ENCODE peak calls at places on chromosomes 12 and 14, in seven cellular contexts. One of them, this sample, is unnamed.

GRCh38 chr12:127398026-127398715 is 868.8 kb upstream of the TMEM132C start:
- DNase-seq in GM23338: no peak
- DNase-seq in gastrocnemius medialis: no peak
- DNase-seq in prostate gland: no peak
- DNase-seq in A549: no peak
- DNase-seq in AG04450: no peak
- DNase-seq in epithelial cell of proximal tubule: no peak
- DNase-seq in this sample: no peak

GRCh38 chr14:59117754-59118153 is 70.7 kb upstream of the DAAM1 start:
- DNase-seq in GM23338: no peak
- DNase-seq in gastrocnemius medialis: no peak
- DNase-seq in prostate gland: no peak
- DNase-seq in A549: no peak
- DNase-seq in AG04450: no peak
- DNase-seq in epithelial cell of proximal tubule: no peak
- DNase-seq in this sample: no peak

GRCh38 chr14:29320261-29320660 is 553.7 kb downstream of the FOXG1 start:
- DNase-seq in GM23338: no peak
- DNase-seq in gastrocnemius medialis: no peak
- DNase-seq in prostate gland: no peak
- DNase-seq in A549: no peak
- DNase-seq in AG04450: no peak
- DNase-seq in epithelial cell of proximal tubule: no peak
- DNase-seq in this sample: no peak

GRCh38 chr14:66782853-66783252 is 274.9 kb downstream of the GPHN start:
- DNase-seq in GM23338: peak; percentile 39
- DNase-seq in gastrocnemius medialis: no peak
- DNase-seq in prostate gland: no peak
- DNase-seq in A549: no peak
- DNase-seq in AG04450: no peak
- DNase-seq in epithelial cell of proximal tubule: no peak
- DNase-seq in this sample: no peak

GRCh38 chr12:55830601-55831406 is 1.4 kb upstream of the DNAJC14 start:
- DNase-seq in GM23338: peak; percentile 72
- DNase-seq in gastrocnemius medialis: peak; percentile 51
- DNase-seq in prostate gland: peak; percentile 69
- DNase-seq in A549: peak; percentile 48
- DNase-seq in AG04450: no peak
- DNase-seq in epithelial cell of proximal tubule: no peak
- DNase-seq in this sample: no peak

GRCh38 chr12:109759076-109759420 is 45.4 kb downstream of the FAM222A start:
- DNase-seq in GM23338: no peak
- DNase-seq in gastrocnemius medialis: no peak
- DNase-seq in prostate gland: no peak
- DNase-seq in A549: no peak
- DNase-seq in AG04450: no peak
- DNase-seq in epithelial cell of proximal tubule: no peak
- DNase-seq in this sample: no peak

GRCh38 chr14:51365241-51365940 is 125.3 kb downstream of the TMX1 start:
- DNase-seq in GM23338: no peak
- DNase-seq in gastrocnemius medialis: no peak
- DNase-seq in prostate gland: no peak
- DNase-seq in A549: no peak
- DNase-seq in AG04450: no peak
- DNase-seq in epithelial cell of proximal tubule: no peak
- DNase-seq in this sample: no peak

GRCh38 chr14:104781271-104782077 is 14.1 kb downstream of the AKT1 start:
- DNase-seq in GM23338: no peak
- DNase-seq in gastrocnemius medialis: no peak
- DNase-seq in prostate gland: no peak
- DNase-seq in A549: no peak
- DNase-seq in AG04450: no peak
- DNase-seq in epithelial cell of proximal tubule: no peak
- DNase-seq in this sample: no peak

GRCh38 chr14:25086081-25086480 is 36.1 kb upstream of the STXBP6 start:
- DNase-seq in GM23338: no peak
- DNase-seq in gastrocnemius medialis: no peak
- DNase-seq in prostate gland: no peak
- DNase-seq in A549: no peak
- DNase-seq in AG04450: no peak
- DNase-seq in epithelial cell of proximal tubule: no peak
- DNase-seq in this sample: no peak

GRCh38 chr12:131356485-131356884 is 354.4 kb upstream of the SFSWAP start:
- DNase-seq in GM23338: no peak
- DNase-seq in gastrocnemius medialis: no peak
- DNase-seq in prostate gland: no peak
- DNase-seq in A549: no peak
- DNase-seq in AG04450: no peak
- DNase-seq in epithelial cell of proximal tubule: no peak
- DNase-seq in this sample: no peak

GRCh38 chr12:112116232-112117060 is 7.9 kb upstream of the NAA25 start:
- DNase-seq in GM23338: peak; percentile 95
- DNase-seq in gastrocnemius medialis: peak; percentile 71
- DNase-seq in prostate gland: no peak
- DNase-seq in A549: peak; percentile 69
- DNase-seq in AG04450: no peak
- DNase-seq in epithelial cell of proximal tubule: no peak
- DNase-seq in this sample: no peak
- H3K4me3 ChIP-seq in GM23338: peak overlapping the region; percentile 22
- H3K4me3 ChIP-seq in gastrocnemius medialis: peak overlapping the region; percentile 30
- H3K4me3 ChIP-seq in prostate gland: no peak overlapping the region
- H3K4me3 ChIP-seq in A549: no peak overlapping the region
- H3K4me3 ChIP-seq in AG04450: no peak overlapping the region
- H3K4me3 ChIP-seq in epithelial cell of proximal tubule: no peak overlapping the region
- H3K4me3 ChIP-seq in this sample: no peak overlapping the region

GRCh38 chr12:120639771-120640721 is at the start of gene CABP1:
- DNase-seq in GM23338: peak; percentile 92
- DNase-seq in gastrocnemius medialis: no peak
- DNase-seq in prostate gland: no peak
- DNase-seq in A549: no peak
- DNase-seq in AG04450: no peak
- DNase-seq in epithelial cell of proximal tubule: no peak
- DNase-seq in this sample: no peak
- TF ChIP-seq CTCF in GM23338: peak; percentile 37
- TF ChIP-seq CTCF in gastrocnemius medialis: no peak
- TF ChIP-seq CTCF in prostate gland: no peak
- TF ChIP-seq CTCF in A549: peak; percentile 53
- TF ChIP-seq CTCF in AG04450: no peak
- TF ChIP-seq CTCF in epithelial cell of proximal tubule: no peak
- TF ChIP-seq CTCF in this sample: peak; percentile 23

GRCh38 chr12:57693659-57694458 is at the start of gene OS9:
- DNase-seq in GM23338: peak; percentile 100
- DNase-seq in gastrocnemius medialis: peak; percentile 99
- DNase-seq in prostate gland: peak; percentile 99
- DNase-seq in A549: peak; percentile 100
- DNase-seq in AG04450: peak; percentile 99
- DNase-seq in epithelial cell of proximal tubule: peak; percentile 99
- DNase-seq in this sample: peak; percentile 100

GRCh38 chr12:57695770-57696432 is 2.0 kb downstream of the OS9 start:
- DNase-seq in GM23338: no peak
- DNase-seq in gastrocnemius medialis: no peak
- DNase-seq in prostate gland: no peak
- DNase-seq in A549: no peak
- DNase-seq in AG04450: no peak
- DNase-seq in epithelial cell of proximal tubule: no peak
- DNase-seq in this sample: no peak

GRCh38 chr12:57692500-57692899 is 1.4 kb upstream of the OS9 start:
- DNase-seq in GM23338: no peak
- DNase-seq in gastrocnemius medialis: no peak
- DNase-seq in prostate gland: no peak
- DNase-seq in A549: no peak
- DNase-seq in AG04450: no peak
- DNase-seq in epithelial cell of proximal tubule: no peak
- DNase-seq in this sample: no peak

GRCh38 chr12:57694459-57695019 is 607 bp downstream of the OS9 start:
- DNase-seq in GM23338: no peak
- DNase-seq in gastrocnemius medialis: no peak
- DNase-seq in prostate gland: no peak
- DNase-seq in A549: no peak
- DNase-seq in AG04450: no peak
- DNase-seq in epithelial cell of proximal tubule: no peak
- DNase-seq in this sample: no peak

DNA sequence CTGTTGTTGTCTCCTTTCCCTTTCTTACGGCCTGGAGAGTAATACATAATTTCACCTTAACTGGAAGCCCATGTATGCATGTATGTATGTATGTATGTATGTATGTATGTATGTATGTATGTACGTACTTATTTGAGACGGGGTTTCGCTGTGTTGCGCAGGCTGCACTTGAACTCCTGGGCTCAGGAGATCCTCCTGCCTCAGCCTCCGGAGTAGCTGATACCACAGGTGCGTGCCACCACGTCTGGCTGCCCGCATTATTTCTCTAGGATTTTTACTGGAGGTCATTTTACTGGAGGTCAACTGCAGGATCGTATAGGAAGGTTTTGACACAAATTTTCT is 644 bp upstream of the OS9 start:
- DNase-seq in GM23338: peak; percentile 6
- DNase-seq in gastrocnemius medialis: peak; percentile 21
- DNase-seq in prostate gland: no peak
- DNase-seq in A549: no peak
- DNase-seq in AG04450: no peak
- DNase-seq in epithelial cell of proximal tubule: no peak
- DNase-seq in this sample: no peak
- H3K4me3 ChIP-seq in GM23338: no peak overlapping the region
- H3K4me3 ChIP-seq in gastrocnemius medialis: peak overlapping the region; percentile 77
- H3K4me3 ChIP-seq in prostate gland: no peak overlapping the region
- H3K4me3 ChIP-seq in A549: peak overlapping the region; percentile 36
- H3K4me3 ChIP-seq in AG04450: peak overlapping the region; percentile 31
- H3K4me3 ChIP-seq in epithelial cell of proximal tubule: peak overlapping the region; percentile 28
- H3K4me3 ChIP-seq in this sample: peak overlapping the region; percentile 12

GRCh38 chr14:63956326-63956725 is 103.5 kb downstream of the SYNE2 start:
- DNase-seq in GM23338: no peak
- DNase-seq in gastrocnemius medialis: no peak
- DNase-seq in prostate gland: no peak
- DNase-seq in A549: no peak
- DNase-seq in AG04450: no peak
- DNase-seq in epithelial cell of proximal tubule: no peak
- DNase-seq in this sample: no peak
- TF ChIP-seq CTCF in GM23338: no peak
- TF ChIP-seq CTCF in gastrocnemius medialis: no peak
- TF ChIP-seq CTCF in prostate gland: no peak
- TF ChIP-seq CTCF in A549: no peak
- TF ChIP-seq CTCF in AG04450: no peak
- TF ChIP-seq CTCF in epithelial cell of proximal tubule: no peak
- TF ChIP-seq CTCF in this sample: no peak

GRCh38 chr12:122899887-122900286 is 4.0 kb upstream of the VPS37B start:
- DNase-seq in GM23338: no peak
- DNase-seq in gastrocnemius medialis: no peak
- DNase-seq in prostate gland: no peak
- DNase-seq in A549: no peak
- DNase-seq in AG04450: no peak
- DNase-seq in epithelial cell of proximal tubule: no peak
- DNase-seq in this sample: no peak

GRCh38 chr12:122908915-122909314 is 13.0 kb upstream of the VPS37B start:
- DNase-seq in GM23338: no peak
- DNase-seq in gastrocnemius medialis: no peak
- DNase-seq in prostate gland: no peak
- DNase-seq in A549: no peak
- DNase-seq in AG04450: no peak
- DNase-seq in epithelial cell of proximal tubule: no peak
- DNase-seq in this sample: no peak

GRCh38 chr12:122902854-122903703 is 7.2 kb upstream of the VPS37B start:
- DNase-seq in GM23338: no peak
- DNase-seq in gastrocnemius medialis: no peak
- DNase-seq in prostate gland: no peak
- DNase-seq in A549: no peak
- DNase-seq in AG04450: no peak
- DNase-seq in epithelial cell of proximal tubule: no peak
- DNase-seq in this sample: no peak

GRCh38 chr12:122909442-122910288 is 13.7 kb upstream of the VPS37B start:
- DNase-seq in GM23338: peak; percentile 45
- DNase-seq in gastrocnemius medialis: no peak
- DNase-seq in prostate gland: no peak
- DNase-seq in A549: no peak
- DNase-seq in AG04450: no peak
- DNase-seq in epithelial cell of proximal tubule: no peak
- DNase-seq in this sample: no peak

GRCh38 chr12:122903704-122904034 is 7.7 kb upstream of the VPS37B start:
- DNase-seq in GM23338: no peak
- DNase-seq in gastrocnemius medialis: no peak
- DNase-seq in prostate gland: no peak
- DNase-seq in A549: no peak
- DNase-seq in AG04450: no peak
- DNase-seq in epithelial cell of proximal tubule: no peak
- DNase-seq in this sample: no peak
- H3K4me3 ChIP-seq in GM23338: no peak overlapping the region
- H3K4me3 ChIP-seq in gastrocnemius medialis: no peak overlapping the region
- H3K4me3 ChIP-seq in prostate gland: no peak overlapping the region
- H3K4me3 ChIP-seq in A549: no peak overlapping the region
- H3K4me3 ChIP-seq in AG04450: no peak overlapping the region
- H3K4me3 ChIP-seq in epithelial cell of proximal tubule: no peak overlapping the region
- H3K4me3 ChIP-seq in this sample: no peak overlapping the region

DNA sequence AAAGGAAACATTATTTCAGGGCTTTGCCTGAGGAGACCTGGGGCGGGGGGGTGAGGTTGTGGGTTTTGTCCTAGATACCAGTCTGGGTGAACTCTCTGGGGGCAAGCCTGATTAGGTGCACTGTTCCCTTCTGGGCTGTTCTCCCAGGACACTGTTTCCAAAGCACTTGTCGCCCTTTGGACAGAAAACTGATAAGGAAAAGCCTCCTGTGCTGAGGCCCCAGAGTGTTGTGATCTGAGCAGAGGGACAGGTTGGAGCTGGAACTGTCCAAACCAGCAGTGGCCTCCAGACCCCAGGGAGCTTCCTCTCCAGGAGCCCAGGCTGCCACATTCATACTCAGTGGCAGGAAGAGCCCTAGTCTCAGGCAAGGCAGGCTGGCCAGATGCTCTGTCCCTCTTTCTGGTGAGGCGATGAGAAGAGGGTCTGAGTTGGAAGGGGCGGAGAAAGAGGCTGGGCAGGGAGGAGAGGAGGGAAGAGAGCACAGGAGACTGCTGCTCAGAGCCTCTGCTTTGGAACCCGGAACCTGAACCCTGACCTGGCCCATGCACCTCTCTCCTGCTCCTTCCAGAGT is 1.9 kb downstream of the GALNT16 start:
- DNase-seq in GM23338: peak; percentile 39
- DNase-seq in gastrocnemius medialis: no peak
- DNase-seq in prostate gland: no peak
- DNase-seq in A549: peak; percentile 23
- DNase-seq in AG04450: no peak
- DNase-seq in epithelial cell of proximal tubule: no peak
- DNase-seq in this sample: no peak
- TF ChIP-seq CTCF in GM23338: no peak
- TF ChIP-seq CTCF in gastrocnemius medialis: no peak
- TF ChIP-seq CTCF in prostate gland: no peak
- TF ChIP-seq CTCF in A549: no peak
- TF ChIP-seq CTCF in AG04450: no peak
- TF ChIP-seq CTCF in epithelial cell of proximal tubule: no peak
- TF ChIP-seq CTCF in this sample: no peak

GRCh38 chr14:44803239-44803905 is 158.4 kb downstream of the KLHL28 start:
- DNase-seq in GM23338: peak; percentile 76
- DNase-seq in gastrocnemius medialis: no peak
- DNase-seq in prostate gland: no peak
- DNase-seq in A549: peak; percentile 60
- DNase-seq in AG04450: no peak
- DNase-seq in epithelial cell of proximal tubule: peak; percentile 26
- DNase-seq in this sample: peak; percentile 22

GRCh38 chr14:44795725-44796124 is 166.0 kb downstream of the KLHL28 start:
- DNase-seq in GM23338: peak; percentile 15
- DNase-seq in gastrocnemius medialis: no peak
- DNase-seq in prostate gland: no peak
- DNase-seq in A549: no peak
- DNase-seq in AG04450: no peak
- DNase-seq in epithelial cell of proximal tubule: no peak
- DNase-seq in this sample: no peak

GRCh38 chr14:44798386-44799242 is 163.1 kb downstream of the KLHL28 start:
- DNase-seq in GM23338: no peak
- DNase-seq in gastrocnemius medialis: no peak
- DNase-seq in prostate gland: no peak
- DNase-seq in A549: no peak
- DNase-seq in AG04450: no peak
- DNase-seq in epithelial cell of proximal tubule: no peak
- DNase-seq in this sample: no peak
- H3K4me3 ChIP-seq in GM23338: no peak overlapping the region
- H3K4me3 ChIP-seq in gastrocnemius medialis: no peak overlapping the region
- H3K4me3 ChIP-seq in prostate gland: peak overlapping the region; percentile 11
- H3K4me3 ChIP-seq in A549: no peak overlapping the region
- H3K4me3 ChIP-seq in AG04450: peak overlapping the region; percentile 51
- H3K4me3 ChIP-seq in epithelial cell of proximal tubule: no peak overlapping the region
- H3K4me3 ChIP-seq in this sample: no peak overlapping the region

This sample was measured in HFF-Myc.